ENCODE peak calls at places on chromosomes 6 and 20, in seven cellular contexts. Y, H, O, A, F, C and X are unnamed samples.

GRCh38 chr20:50569864-50570836 is 60.0 kb downstream of the PTPN1 start:
- DNase-seq in Y (no peak), H (peak; percentile 33), O (peak; percentile 71), A (no peak), F (no peak), C (peak; percentile 26), X (peak; percentile 72)

GRCh38 chr6:113596907-113597583 is 260.1 kb upstream of the MARCKS start:
- DNase-seq in Y (no peak), H (no peak), O (no peak), A (no peak), F (no peak), C (no peak), X (no peak)

GRCh38 chr6:103002282-103002681 is 1608.8 kb downstream of the GRIK2 start:
- DNase-seq in Y (no peak), H (no peak), O (no peak), A (no peak), F (no peak), C (no peak), X (no peak)

GRCh38 chr6:148972481-148972880 is 225.7 kb downstream of the UST start:
- DNase-seq in Y (no peak), H (peak; percentile 21), O (peak; percentile 68), A (no peak), F (peak; percentile 48), C (peak; percentile 28), X (peak; percentile 97)

GRCh38 chr20:37160683-37161082 is 18.4 kb upstream of the RPN2 start:
- DNase-seq in Y (no peak), H (no peak), O (no peak), A (no peak), F (no peak), C (no peak), X (no peak)

GRCh38 chr6:78340755-78341154 is 526.6 kb upstream of the IRAK1BP1 start:
- DNase-seq in Y (no peak), H (no peak), O (no peak), A (no peak), F (no peak), C (no peak), X (no peak)

GRCh38 chr6:14876778-14877613 is 368.9 kb upstream of the JARID2 start:
- DNase-seq in Y (no peak), H (no peak), O (no peak), A (peak; percentile 76), F (peak; percentile 10), C (no peak), X (no peak)

GRCh38 chr6:79066330-79066729 is 11.7 kb downstream of the PHIP start:
- DNase-seq in Y (no peak), H (no peak), O (no peak), A (no peak), F (no peak), C (no peak), X (no peak)

GRCh38 chr20:44284032-44284431 is 27.0 kb downstream of the FITM2 start:
- DNase-seq in Y (no peak), H (no peak), O (no peak), A (no peak), F (no peak), C (no peak), X (no peak)

GRCh38 chr20:38633577-38634093 is 32.0 kb downstream of the ARHGAP40 start:
- DNase-seq in Y (peak; percentile 81), H (peak; percentile 71), O (peak; percentile 86), A (peak; percentile 50), F (peak; percentile 84), C (peak; percentile 56), X (peak; percentile 82)

GRCh38 chr20:59485576-59486250 is 118.6 kb upstream of the PHACTR3 start:
- DNase-seq in Y (no peak), H (no peak), O (no peak), A (no peak), F (no peak), C (no peak), X (no peak)

GRCh38 chr20:57040924-57041323 is 225.5 kb downstream of the BMP7 start:
- DNase-seq in Y (no peak), H (no peak), O (no peak), A (peak; percentile 74), F (no peak), C (no peak), X (no peak)

GRCh38 chr6:131937219-131937618 is 14.0 kb downstream of the CCN2 start:
- DNase-seq in Y (no peak), H (no peak), O (no peak), A (no peak), F (no peak), C (no peak), X (no peak)

GRCh38 chr20:62726716-62727583 is 18.3 kb downstream of the NTSR1 start:
- DNase-seq in Y (no peak), H (no peak), O (no peak), A (no peak), F (no peak), C (no peak), X (no peak)

GRCh38 chr6:25637946-25638345 is 14.1 kb upstream of the SCGN start:
- DNase-seq in Y (no peak), H (peak; percentile 38), O (peak; percentile 38), A (no peak), F (peak; percentile 52), C (no peak), X (peak; percentile 76)

GRCh38 chr20:32157611-32158010 is 48.1 kb downstream of the TM9SF4 start:
- DNase-seq in Y (no peak), H (no peak), O (no peak), A (no peak), F (no peak), C (no peak), X (no peak)

GRCh38 chr6:26198626-26199056 is 111.4 kb downstream of the HFE start:
- DNase-seq in Y (no peak), H (no peak), O (peak; percentile 69), A (no peak), F (no peak), C (no peak), X (no peak)

GRCh38 chr6:30507849-30508843 is 18.8 kb downstream of the HLA-E start:
- DNase-seq in Y (no peak), H (no peak), O (no peak), A (no peak), F (no peak), C (no peak), X (no peak)